ENCODE peak calls at places on chromosomes 5 and 9, in six cellular contexts. X is IMR-90, M is tibial nerve, N is GM23338, D is cardiac muscle cell, C is fibroblast of lung. F is an unnamed sample.

GRCh38 chr5:58496488-58496887 is 5.3 kb downstream of the GAPT start:
- DNase-seq in X (no peak), M (no peak), N (peak; percentile 70), D (no peak), C (no peak), F (no peak)

GRCh38 chr5:95081500-95082355 is 203.2 kb downstream of the MCTP1 start:
- DNase-seq in X (peak; percentile 89), M (peak; percentile 26), N (peak; percentile 54), D (no peak), C (peak; percentile 88), F (no peak)

GRCh38 chr5:42951169-42951846 is 88.8 kb downstream of the ANXA2R start:
- DNase-seq in X (peak; percentile 43), M (no peak), N (peak; percentile 36), D (no peak), C (peak; percentile 66), F (no peak)

GRCh38 chr5:179779826-179780225 is 14.0 kb upstream of the LTC4S start:
- DNase-seq in X (no peak), M (no peak), N (no peak), D (no peak), C (no peak), F (no peak)

GRCh38 chr9:125538092-125538473 is 168.9 kb downstream of the MAPKAP1 start:
- DNase-seq in X (peak; percentile 95), M (no peak), N (no peak), D (no peak), C (peak; percentile 92), F (peak; percentile 34)

GRCh38 chr9:137070906-137071275 is 534 bp upstream of the SAPCD2 start:
- DNase-seq in X (no peak), M (peak; percentile 54), N (no peak), D (no peak), C (no peak), F (no peak)

GRCh38 chr5:179749857-179750508 is 17.4 kb downstream of the MAML1 start:
- DNase-seq in X (no peak), M (no peak), N (peak; percentile 35), D (no peak), C (no peak), F (no peak)

GRCh38 chr9:10000669-10001068 is 612.1 kb downstream of the PTPRD start:
- DNase-seq in X (no peak), M (no peak), N (peak; percentile 49), D (no peak), C (no peak), F (no peak)

GRCh38 chr5:112201141-112201540 is 217.9 kb downstream of the EPB41L4A start:
- DNase-seq in X (no peak), M (no peak), N (no peak), D (no peak), C (no peak), F (no peak)

GRCh38 chr9:125932012-125932411 is 184.8 kb downstream of the PBX3 start:
- DNase-seq in X (peak; percentile 99), M (no peak), N (no peak), D (no peak), C (peak; percentile 97), F (no peak)

GRCh38 chr5:90655423-90655822 is 96.8 kb downstream of the ADGRV1 start:
- DNase-seq in X (no peak), M (no peak), N (no peak), D (no peak), C (no peak), F (no peak)

GRCh38 chr9:123637940-123638634 is 282.1 kb downstream of the CRB2 start:
- DNase-seq in X (peak; percentile 3), M (no peak), N (no peak), D (no peak), C (no peak), F (no peak)

GRCh38 chr5:76422175-76422574 is 19.1 kb downstream of the IQGAP2 start:
- DNase-seq in X (no peak), M (no peak), N (no peak), D (no peak), C (no peak), F (no peak)

GRCh38 chr5:125410501-125411162 is 664.2 kb upstream of the ZNF608 start:
- DNase-seq in X (peak; percentile 67), M (no peak), N (no peak), D (no peak), C (peak; percentile 63), F (no peak)

GRCh38 chr5:126122942-126123341 is 300.3 kb upstream of the GRAMD2B start:
- DNase-seq in X (no peak), M (no peak), N (peak; percentile 46), D (peak; percentile 22), C (peak; percentile 6), F (no peak)

GRCh38 chr5:15249152-15249551 is 250.8 kb upstream of the FBXL7 start:
- DNase-seq in X (peak; percentile 84), M (no peak), N (no peak), D (no peak), C (peak; percentile 75), F (no peak)

GRCh38 chr9:26744362-26744965 is 148.1 kb downstream of the CAAP1 start:
- DNase-seq in X (peak; percentile 38), M (no peak), N (peak; percentile 67), D (peak; percentile 41), C (peak; percentile 60), F (no peak)

GRCh38 chr5:56516034-56516433 is 282.9 kb upstream of the ANKRD55 start:
- DNase-seq in X (no peak), M (no peak), N (no peak), D (no peak), C (no peak), F (no peak)

GRCh38 chr5:142520885-142521284 is 165.0 kb downstream of the FGF1 start:
- DNase-seq in X (peak; percentile 78), M (no peak), N (no peak), D (no peak), C (peak; percentile 62), F (no peak)

GRCh38 chr9:93890436-93890935 is 64.7 kb downstream of the BARX1 start:
- DNase-seq in X (no peak), M (no peak), N (no peak), D (no peak), C (no peak), F (peak; percentile 70)
- H3K4me1 ChIP-seq in X (no peaks in the 10 kb centered on the region), M (no peaks in the 10 kb centered on the region), N (no peaks in the 10 kb centered on the region), D (no peaks in the 10 kb centered on the region), C (no peaks in the 10 kb centered on the region), F (no peaks in the 10 kb centered on the region)

GRCh38 chr5:156920042-156920860 is 42.8 kb downstream of the TIMD4 start:
- DNase-seq in X (no peak), M (no peak), N (no peak), D (peak; percentile 5), C (no peak), F (no peak)
- H3K36me3 ChIP-seq in X (no peaks in the 10 kb centered on the region), M (no peaks in the 10 kb centered on the region), N (no peaks in the 10 kb centered on the region), D (no peaks in the 10 kb centered on the region), C (no peaks in the 10 kb centered on the region), F (no peaks in the 10 kb centered on the region)

DNA sequence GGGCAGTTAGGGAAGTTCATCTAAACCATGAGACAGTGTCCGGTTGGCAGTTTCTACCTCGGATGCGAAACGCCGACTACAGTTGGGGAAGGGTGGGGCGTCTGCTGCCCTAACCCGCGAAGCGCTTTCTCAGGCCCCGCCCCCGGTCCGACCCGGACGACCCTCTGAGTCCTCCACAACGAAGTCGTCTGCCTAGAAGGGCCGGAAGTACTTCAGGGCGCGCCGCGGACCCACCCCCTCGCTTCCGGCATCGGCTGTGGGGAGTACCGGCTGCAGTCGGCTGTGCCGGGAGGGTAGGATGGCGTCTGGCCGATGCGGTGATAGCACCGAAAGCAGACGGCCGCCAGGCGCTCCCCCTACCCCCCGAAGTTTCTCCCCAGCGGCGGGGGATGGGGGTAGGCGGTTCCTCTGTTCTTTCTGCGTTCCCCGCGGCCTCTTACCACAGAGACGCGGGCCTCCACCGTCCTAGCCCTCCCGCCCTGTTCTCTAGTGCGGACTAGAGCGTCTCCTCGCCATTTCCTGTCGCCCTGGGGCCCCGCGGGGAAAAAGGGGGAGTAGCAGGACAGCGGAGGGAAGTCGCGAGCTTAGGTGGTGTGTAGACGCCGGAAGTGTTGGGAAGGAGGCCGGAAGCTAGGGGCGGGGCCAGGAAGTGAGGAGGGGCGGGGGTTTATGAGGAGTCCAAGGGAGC is at the start of gene TRIM41:
- DNase-seq in X (peak; percentile 98), M (peak; percentile 95), N (peak; percentile 99), D (peak; percentile 98), C (peak; percentile 99), F (peak; percentile 99)
- TF ChIP-seq CTCF in X (peak; percentile 30), M (peak; percentile 42), N (peak; percentile 7), D (no peak), C (no peak), F (no peak)

GRCh38 chr5:109920736-109921135 is 231.0 kb downstream of the MAN2A1 start:
- DNase-seq in X (no peak), M (no peak), N (no peak), D (no peak), C (no peak), F (no peak)

GRCh38 chr5:109917154-109917546 is 227.4 kb downstream of the MAN2A1 start:
- DNase-seq in X (no peak), M (no peak), N (no peak), D (no peak), C (no peak), F (no peak)

GRCh38 chr5:109917966-109918365 is 228.2 kb downstream of the MAN2A1 start:
- DNase-seq in X (no peak), M (no peak), N (no peak), D (no peak), C (peak; percentile 1), F (no peak)

GRCh38 chr5:109914906-109915305 is 225.2 kb downstream of the MAN2A1 start:
- DNase-seq in X (no peak), M (no peak), N (no peak), D (no peak), C (no peak), F (peak; percentile 62)

GRCh38 chr5:109916481-109917153 is 226.9 kb downstream of the MAN2A1 start:
- DNase-seq in X (no peak), M (no peak), N (no peak), D (no peak), C (no peak), F (peak; percentile 26)
- H3K4me1 ChIP-seq in X (no peaks in the 10 kb centered on the region), M (no peaks in the 10 kb centered on the region), N (no peaks in the 10 kb centered on the region), D (peaks cover under 1% of the 10 kb centered on the region), C (no peaks in the 10 kb centered on the region), F (no peaks in the 10 kb centered on the region)

GRCh38 chr9:120860083-120860482 is 16.9 kb downstream of the PHF19 start:
- DNase-seq in X (no peak), M (no peak), N (no peak), D (no peak), C (no peak), F (no peak)

GRCh38 chr9:120861935-120862334 is 15.1 kb downstream of the PHF19 start:
- DNase-seq in X (no peak), M (no peak), N (no peak), D (no peak), C (no peak), F (no peak)

GRCh38 chr9:120864719-120865118 is 12.3 kb downstream of the PHF19 start:
- DNase-seq in X (no peak), M (no peak), N (no peak), D (no peak), C (no peak), F (no peak)

GRCh38 chr9:120863833-120864232 is 13.2 kb downstream of the PHF19 start:
- DNase-seq in X (no peak), M (no peak), N (peak; percentile 70), D (no peak), C (no peak), F (no peak)

DNA sequence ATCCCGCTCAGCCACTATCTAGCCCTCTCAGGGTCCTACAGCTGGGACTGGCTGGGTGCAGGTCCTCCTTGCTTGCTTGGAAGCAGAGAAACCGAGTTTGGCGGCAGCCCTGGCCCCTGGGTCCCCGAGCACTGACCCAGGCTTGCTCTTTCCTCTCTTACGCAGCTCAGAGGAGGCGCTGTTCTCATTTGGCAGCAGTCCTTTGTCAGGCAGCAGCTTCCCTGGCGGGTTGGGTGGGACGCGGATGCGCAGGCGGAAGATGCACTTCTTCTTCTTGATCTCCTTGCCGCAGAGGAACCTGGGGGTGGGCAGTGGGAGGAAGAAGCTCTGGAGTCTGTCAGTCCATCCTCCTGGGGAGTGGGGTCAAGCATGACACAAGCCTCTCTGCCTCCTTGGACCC is 14.5 kb downstream of the PHF19 start:
- DNase-seq in X (no peak), M (no peak), N (peak; percentile 52), D (no peak), C (no peak), F (no peak)
- H3K36me3 ChIP-seq in X (peaks cover 52% of the 10 kb centered on the region), M (peaks cover 89% of the 10 kb centered on the region), N (no peaks in the 10 kb centered on the region), D (peaks cover 2% of the 10 kb centered on the region), C (peaks cover 38% of the 10 kb centered on the region), F (peaks cover 56% of the 10 kb centered on the region)